ENCODE peak calls at places on chromosomes 11 and 22, in seven cellular contexts. I is GM23248, F is suprapubic skin, O is PC-9, T is cardiac muscle cell, U is IMR-90, Y is GM12878. X is an unnamed sample. For H3K4me1, the result is how much of the 10 kb centered on the place peaks cover.

GRCh38 chr11:326592-326841 is 5.9 kb upstream of the IFITM3 start:
- DNase-seq in I (no peak), F (no peak), O (no peak), T (no peak), U (no peak), Y (no peak), X (no peak)

GRCh38 chr11:77130763-77131513 is 2.9 kb downstream of the MYO7A start:
- DNase-seq in I (no peak), F (no peak), O (no peak), T (peak), U (peak), Y (no peak), X (no peak)

GRCh38 chr11:12802418-12803085 is 128.3 kb downstream of the TEAD1 start:
- DNase-seq in I (peak), F (no peak), O (peak), T (peak), U (peak), Y (no peak), X (no peak)

GRCh38 chr22:38829485-38829884 is 14.3 kb downstream of the NPTXR start:
- DNase-seq in I (peak), F (no peak), O (peak), T (no peak), U (no peak), Y (no peak), X (no peak)

GRCh38 chr11:116857936-116858335 is 20.5 kb upstream of the APOA1 start:
- DNase-seq in I (no peak), F (no peak), O (no peak), T (peak), U (no peak), Y (no peak), X (no peak)

GRCh38 chr11:79150320-79150719 is 290.5 kb downstream of the TENM4 start:
- DNase-seq in I (no peak), F (no peak), O (no peak), T (no peak), U (no peak), Y (no peak), X (no peak)

GRCh38 chr11:130531061-130531460 is 82.6 kb downstream of the ADAMTS15 start:
- DNase-seq in I (no peak), F (no peak), O (no peak), T (peak), U (no peak), Y (no peak), X (no peak)

GRCh38 chr11:125091247-125091876 is 20.1 kb downstream of the TMEM218 start:
- DNase-seq in I (peak), F (no peak), O (peak), T (peak), U (peak), Y (no peak), X (no peak)

GRCh38 chr11:118522571-118523072 is 4.7 kb upstream of the TTC36 start:
- DNase-seq in I (peak), F (no peak), O (no peak), T (peak), U (peak), Y (no peak), X (no peak)

GRCh38 chr11:18384157-18384641 is 10.2 kb upstream of the LDHA start:
- DNase-seq in I (peak), F (peak), O (peak), T (peak), U (peak), Y (peak), X (no peak)

GRCh38 chr11:107821199-107821926 is 37.2 kb downstream of the SLC35F2 start:
- DNase-seq in I (peak), F (no peak), O (no peak), T (peak), U (peak), Y (no peak), X (no peak)

GRCh38 chr11:66739983-66740382 is 11.0 kb upstream of the SPTBN2 start:
- DNase-seq in I (peak), F (no peak), O (no peak), T (no peak), U (peak), Y (no peak), X (no peak)

GRCh38 chr22:44455151-44455962 is 42.7 kb downstream of the RTL6 start:
- DNase-seq in I (no peak), F (peak), O (peak), T (no peak), U (no peak), Y (no peak), X (no peak)

GRCh38 chr11:83282084-83282716 is 4.0 kb downstream of the CCDC90B start:
- DNase-seq in I (peak), F (no peak), O (no peak), T (no peak), U (peak), Y (no peak), X (no peak)

GRCh38 chr11:129323896-129324522 is 51.6 kb upstream of the BARX2 start:
- DNase-seq in I (peak), F (no peak), O (peak), T (peak), U (peak), Y (no peak), X (no peak)

GRCh38 chr11:8694137-8694536 is 11.5 kb downstream of the RPL27A start:
- DNase-seq in I (no peak), F (peak), O (no peak), T (no peak), U (no peak), Y (no peak), X (no peak)

GRCh38 chr11:8693555-8693954 is 11.0 kb downstream of the RPL27A start:
- DNase-seq in I (no peak), F (peak), O (no peak), T (no peak), U (no peak), Y (no peak), X (no peak)

GRCh38 chr11:8691601-8692000 is 9.0 kb downstream of the RPL27A start:
- DNase-seq in I (no peak), F (peak), O (no peak), T (no peak), U (no peak), Y (no peak), X (no peak)

GRCh38 chr11:8692417-8692816 is 9.8 kb downstream of the RPL27A start:
- DNase-seq in I (no peak), F (no peak), O (no peak), T (no peak), U (no peak), Y (no peak), X (no peak)

GRCh38 chr11:8693010-8693551 is 10.5 kb downstream of the RPL27A start:
- DNase-seq in I (peak), F (peak), O (peak), T (peak), U (peak), Y (no peak), X (no peak)
- H3K4me1 ChIP-seq in I (under half), F (under half), O (under half), T (under half), U (under half), Y (under half), X (under half)

GRCh38 chr11:44760477-44760872 is 33.7 kb downstream of the TSPAN18 start:
- DNase-seq in I (peak), F (no peak), O (no peak), T (no peak), U (no peak), Y (no peak), X (no peak)

GRCh38 chr11:44761546-44761961 is 34.8 kb downstream of the TSPAN18 start:
- DNase-seq in I (no peak), F (peak), O (no peak), T (no peak), U (no peak), Y (no peak), X (no peak)

GRCh38 chr11:44760917-44761545 is 34.3 kb downstream of the TSPAN18 start:
- DNase-seq in I (peak), F (peak), O (peak), T (peak), U (peak), Y (no peak), X (no peak)

GRCh38 chr11:44759743-44760476 is 33.1 kb downstream of the TSPAN18 start:
- DNase-seq in I (no peak), F (peak), O (no peak), T (no peak), U (no peak), Y (no peak), X (no peak)

GRCh38 chr11:44758996-44759395 is 32.2 kb downstream of the TSPAN18 start:
- DNase-seq in I (no peak), F (no peak), O (no peak), T (no peak), U (no peak), Y (no peak), X (no peak)
- H3K27ac ChIP-seq in I (no peak), F (no peak), O (no peak), T (no peak), U (no peak), Y (no peak), X (no peak)

GRCh38 chr22:36373258-36373579 is 14.5 kb downstream of the MYH9 start:
- DNase-seq in I (no peak), F (no peak), O (peak), T (no peak), U (peak), Y (no peak), X (no peak)
- H3K4me1 ChIP-seq in I (half or more), F (half or more), O (half or more), T (under half), U (half or more), Y (half or more), X (half or more)

GRCh38 chr22:20319041-20319744 is 667 bp downstream of the DGCR6L start:
- DNase-seq in I (peak), F (peak), O (no peak), T (no peak), U (no peak), Y (no peak), X (no peak)
- H3K27ac ChIP-seq in I (no peak), F (no peak), O (no peak), T (peak), U (peak), Y (no peak), X (peak)

DNA sequence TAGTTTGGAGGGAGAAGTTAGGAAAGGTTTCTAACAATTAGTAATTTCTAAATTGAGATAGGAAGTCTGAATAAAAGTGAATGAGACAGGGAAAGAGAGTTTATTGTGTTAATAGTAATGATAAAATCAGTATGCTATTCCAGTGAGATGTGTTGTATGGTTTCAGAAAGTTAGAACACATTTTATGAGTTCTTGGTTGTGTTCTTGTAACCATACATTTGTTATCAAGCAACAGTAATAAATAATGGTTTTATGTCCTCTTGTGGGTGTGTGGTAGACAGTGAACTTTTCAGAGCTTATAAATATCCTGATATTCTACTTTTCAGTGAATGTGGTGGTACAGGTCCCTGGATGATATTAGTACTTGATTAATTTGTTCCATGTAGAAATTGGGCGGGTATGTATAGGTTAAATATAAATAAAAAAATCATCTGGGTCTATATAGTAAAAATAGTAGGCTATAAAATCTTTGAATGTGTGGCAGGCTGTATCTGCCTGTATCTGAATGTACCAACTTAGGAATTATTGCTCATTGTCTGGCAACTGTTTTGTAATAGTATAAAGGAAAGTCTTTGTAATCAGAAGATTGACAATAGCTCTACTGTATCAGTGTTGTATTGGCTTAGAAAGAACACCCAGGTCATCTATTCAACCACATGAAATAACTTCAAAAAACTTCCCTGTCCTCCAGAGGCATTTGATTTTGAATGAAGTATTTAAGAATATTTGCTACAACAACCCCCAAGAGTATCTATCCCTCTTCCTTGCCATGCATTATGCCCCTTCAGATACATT is 54.8 kb downstream of the UVRAG start:
- DNase-seq in I (no peak), F (no peak), O (no peak), T (no peak), U (no peak), Y (no peak), X (no peak)
- H3K4me1 ChIP-seq in I (under half), F (under half), O (under half), T (under half), U (under half), Y (under half), X (under half)

GRCh38 chr11:73597956-73598718 is at the start of gene FAM168A:
- DNase-seq in I (peak), F (peak), O (peak), T (peak), U (peak), Y (peak), X (peak)
- H3K27ac ChIP-seq in I (peak), F (peak), O (peak), T (peak), U (peak), Y (peak), X (peak)

DNA sequence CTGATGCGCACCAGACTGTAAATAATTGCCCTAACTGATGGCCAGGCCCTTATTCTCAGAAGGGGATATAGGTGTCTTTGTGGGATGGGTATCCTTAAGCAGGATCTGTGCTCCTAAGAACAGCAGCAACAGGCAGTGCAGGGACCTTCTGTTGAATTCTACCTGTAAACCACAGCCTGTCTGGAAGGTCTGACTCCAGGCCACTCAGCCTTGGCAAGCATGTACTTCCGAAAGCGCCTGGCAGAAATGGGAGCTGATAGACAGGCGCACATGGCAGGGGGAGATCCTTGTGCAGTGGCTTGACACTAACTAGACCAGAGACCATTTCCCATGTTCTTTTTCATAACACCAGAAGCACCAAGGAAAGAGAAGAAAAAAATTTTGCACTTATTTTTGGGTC is 59.0 kb downstream of the C22orf31 start:
- DNase-seq in I (no peak), F (no peak), O (no peak), T (no peak), U (no peak), Y (no peak), X (no peak)
- H3K4me1 ChIP-seq in I (under half), F (under half), O (under half), T (half or more), U (under half), Y (under half), X (under half)

GRCh38 chr22:46579751-46580449 is 40.3 kb upstream of the GRAMD4 start:
- DNase-seq in I (no peak), F (no peak), O (no peak), T (no peak), U (no peak), Y (no peak), X (no peak)
- H3K27ac ChIP-seq in I (no peak), F (peak), O (no peak), T (peak), U (no peak), Y (no peak), X (peak)